ENCODE peak calls at places on chromosomes 16 and 17, in four cellular contexts. One of them, this sample, is unnamed. For H3K36me3, the result is how much of the 10 kb centered on the place peaks cover.

GRCh38 chr17:42153919-42154491 is 784 bp downstream of the RAB5C start:
- DNase-seq in PC-9: no peak
- DNase-seq in astrocyte: peak
- DNase-seq in pancreas: no peak
- DNase-seq in this sample: peak

GRCh38 chr16:23225634-23226033 is 43.1 kb downstream of the SCNN1G start:
- DNase-seq in PC-9: no peak
- DNase-seq in astrocyte: no peak
- DNase-seq in pancreas: no peak
- DNase-seq in this sample: no peak

GRCh38 chr16:8867483-8868271 is 1.1 kb downstream of the CARHSP1 start:
- DNase-seq in PC-9: no peak
- DNase-seq in astrocyte: no peak
- DNase-seq in pancreas: peak
- DNase-seq in this sample: no peak

GRCh38 chr17:47694818-47695663 is 1.1 kb downstream of the TBKBP1 start:
- DNase-seq in PC-9: no peak
- DNase-seq in astrocyte: peak
- DNase-seq in pancreas: peak
- DNase-seq in this sample: no peak

GRCh38 chr16:35569413-35569812 is 2110.0 kb downstream of the TP53TG3F start:
- DNase-seq in PC-9: no peak
- DNase-seq in astrocyte: no peak
- DNase-seq in pancreas: no peak
- DNase-seq in this sample: no peak

GRCh38 chr17:79469646-79470045 is 141.2 kb downstream of the RBFOX3 start:
- DNase-seq in PC-9: no peak
- DNase-seq in astrocyte: no peak
- DNase-seq in pancreas: no peak
- DNase-seq in this sample: no peak

GRCh38 chr17:18970582-18971480 is 18.9 kb downstream of the SLC5A10 start:
- DNase-seq in PC-9: no peak
- DNase-seq in astrocyte: no peak
- DNase-seq in pancreas: no peak
- DNase-seq in this sample: no peak

GRCh38 chr16:59067207-59067606 is 333.1 kb upstream of the GOT2 start:
- DNase-seq in PC-9: no peak
- DNase-seq in astrocyte: no peak
- DNase-seq in pancreas: no peak
- DNase-seq in this sample: no peak

GRCh38 chr17:55295411-55296170 is 30.8 kb downstream of the HLF start:
- DNase-seq in PC-9: peak
- DNase-seq in astrocyte: peak
- DNase-seq in pancreas: no peak
- DNase-seq in this sample: peak

GRCh38 chr16:1398351-1398750 is 16.2 kb downstream of the UNKL start:
- DNase-seq in PC-9: no peak
- DNase-seq in astrocyte: no peak
- DNase-seq in pancreas: no peak
- DNase-seq in this sample: no peak

GRCh38 chr17:77728022-77728671 is 230.4 kb upstream of the TNRC6C start:
- DNase-seq in PC-9: no peak
- DNase-seq in astrocyte: no peak
- DNase-seq in pancreas: no peak
- DNase-seq in this sample: peak

GRCh38 chr17:9360610-9361571 is 214.7 kb downstream of the STX8 start:
- DNase-seq in PC-9: no peak
- DNase-seq in astrocyte: peak
- DNase-seq in pancreas: no peak
- DNase-seq in this sample: peak

GRCh38 chr16:87305505-87306391 is 11.4 kb downstream of the C16orf95 start:
- DNase-seq in PC-9: no peak
- DNase-seq in astrocyte: no peak
- DNase-seq in pancreas: no peak
- DNase-seq in this sample: no peak

GRCh38 chr17:68701046-68701445 is 99.9 kb upstream of the FAM20A start:
- DNase-seq in PC-9: no peak
- DNase-seq in astrocyte: peak
- DNase-seq in pancreas: no peak
- DNase-seq in this sample: no peak

GRCh38 chr16:49739381-49739780 is 116.5 kb downstream of the ZNF423 start:
- DNase-seq in PC-9: no peak
- DNase-seq in astrocyte: no peak
- DNase-seq in pancreas: no peak
- DNase-seq in this sample: no peak

GRCh38 chr17:28282596-28282995 is 36.4 kb upstream of the TMEM97 start:
- DNase-seq in PC-9: peak
- DNase-seq in astrocyte: peak
- DNase-seq in pancreas: no peak
- DNase-seq in this sample: peak

GRCh38 chr16:10126686-10127085 is 55.5 kb downstream of the GRIN2A start:
- DNase-seq in PC-9: no peak
- DNase-seq in astrocyte: peak
- DNase-seq in pancreas: no peak
- DNase-seq in this sample: peak
- H3K36me3 ChIP-seq in PC-9: under half
- H3K36me3 ChIP-seq in astrocyte: under half
- H3K36me3 ChIP-seq in pancreas: under half
- H3K36me3 ChIP-seq in this sample: under half

GRCh38 chr17:4317648-4318047 is 48.8 kb downstream of the UBE2G1 start:
- DNase-seq in PC-9: no peak
- DNase-seq in astrocyte: no peak
- DNase-seq in pancreas: no peak
- DNase-seq in this sample: no peak

GRCh38 chr17:4316648-4317047 is 49.8 kb downstream of the UBE2G1 start:
- DNase-seq in PC-9: no peak
- DNase-seq in astrocyte: no peak
- DNase-seq in pancreas: no peak
- DNase-seq in this sample: no peak

GRCh38 chr17:4318596-4318995 is 47.9 kb downstream of the UBE2G1 start:
- DNase-seq in PC-9: no peak
- DNase-seq in astrocyte: no peak
- DNase-seq in pancreas: no peak
- DNase-seq in this sample: no peak

GRCh38 chr17:4319221-4319620 is 47.3 kb downstream of the UBE2G1 start:
- DNase-seq in PC-9: no peak
- DNase-seq in astrocyte: no peak
- DNase-seq in pancreas: no peak
- DNase-seq in this sample: no peak

DNA sequence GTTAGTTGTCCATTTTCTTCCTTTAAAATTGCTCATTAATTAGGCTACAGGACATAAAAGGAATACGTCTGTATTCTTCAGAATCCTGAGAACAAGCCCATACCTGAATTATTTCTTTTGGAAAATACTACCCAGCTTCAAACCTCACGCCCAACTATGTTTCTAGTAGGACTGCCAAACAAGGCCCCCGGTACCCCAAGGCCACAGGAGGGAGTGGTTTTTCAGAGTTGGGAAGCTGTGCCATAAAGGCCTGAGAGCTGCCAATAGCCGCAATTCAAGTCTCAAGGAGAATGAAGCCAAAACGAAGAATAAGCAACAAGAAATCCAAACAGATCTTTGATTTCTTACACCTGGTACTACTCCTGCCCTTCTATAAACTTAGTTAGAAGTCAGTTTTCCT is 48.3 kb downstream of the UBE2G1 start:
- DNase-seq in PC-9: no peak
- DNase-seq in astrocyte: no peak
- DNase-seq in pancreas: no peak
- DNase-seq in this sample: no peak
- H3K27ac ChIP-seq in PC-9: no peak
- H3K27ac ChIP-seq in astrocyte: no peak
- H3K27ac ChIP-seq in pancreas: no peak
- H3K27ac ChIP-seq in this sample: no peak

GRCh38 chr17:45077643-45078042 is 16.5 kb downstream of the NMT1 start:
- DNase-seq in PC-9: no peak
- DNase-seq in astrocyte: no peak
- DNase-seq in pancreas: no peak
- DNase-seq in this sample: no peak
- H3K36me3 ChIP-seq in PC-9: under half
- H3K36me3 ChIP-seq in astrocyte: under half
- H3K36me3 ChIP-seq in pancreas: under half
- H3K36me3 ChIP-seq in this sample: under half

GRCh38 chr17:2798188-2798587 is 1.9 kb downstream of the RAP1GAP2 start:
- DNase-seq in PC-9: no peak
- DNase-seq in astrocyte: no peak
- DNase-seq in pancreas: no peak
- DNase-seq in this sample: no peak

GRCh38 chr17:2796164-2797140 is at the start of gene RAP1GAP2:
- DNase-seq in PC-9: peak
- DNase-seq in astrocyte: no peak
- DNase-seq in pancreas: no peak
- DNase-seq in this sample: no peak

GRCh38 chr17:2797632-2798031 is 1.4 kb downstream of the RAP1GAP2 start:
- DNase-seq in PC-9: no peak
- DNase-seq in astrocyte: no peak
- DNase-seq in pancreas: no peak
- DNase-seq in this sample: no peak

GRCh38 chr17:2798679-2799078 is 2.4 kb downstream of the RAP1GAP2 start:
- DNase-seq in PC-9: no peak
- DNase-seq in astrocyte: no peak
- DNase-seq in pancreas: no peak
- DNase-seq in this sample: no peak

GRCh38 chr17:2797226-2797625 is 988 bp downstream of the RAP1GAP2 start:
- DNase-seq in PC-9: no peak
- DNase-seq in astrocyte: no peak
- DNase-seq in pancreas: no peak
- DNase-seq in this sample: no peak
- H3K27ac ChIP-seq in PC-9: no peak
- H3K27ac ChIP-seq in astrocyte: no peak
- H3K27ac ChIP-seq in pancreas: no peak
- H3K27ac ChIP-seq in this sample: no peak

DNA sequence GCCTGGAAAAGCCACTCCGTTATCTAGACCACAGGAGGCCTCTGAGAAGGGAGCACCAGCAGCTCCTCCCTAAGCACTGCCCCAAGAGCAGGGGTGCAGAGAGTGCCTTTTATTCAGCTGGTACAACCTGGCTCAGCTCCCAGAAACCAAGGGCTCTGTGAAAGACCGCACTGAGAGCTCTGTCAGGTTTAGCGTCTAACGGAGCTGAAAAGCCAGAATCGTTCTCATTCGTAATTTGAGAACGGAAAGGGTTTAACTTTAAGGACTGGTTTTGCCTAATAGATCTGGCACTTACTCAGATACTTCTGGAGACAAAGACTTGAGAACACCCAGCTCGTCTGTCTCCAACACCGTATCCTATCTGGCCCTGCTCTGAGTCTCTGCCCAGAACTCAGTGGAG is 13.5 kb downstream of the MPG start:
- DNase-seq in PC-9: no peak
- DNase-seq in astrocyte: no peak
- DNase-seq in pancreas: no peak
- DNase-seq in this sample: no peak
- H3K36me3 ChIP-seq in PC-9: under half
- H3K36me3 ChIP-seq in astrocyte: under half
- H3K36me3 ChIP-seq in pancreas: under half
- H3K36me3 ChIP-seq in this sample: under half

GRCh38 chr17:38602453-38602852 is 3.3 kb downstream of the SRCIN1 start:
- DNase-seq in PC-9: no peak
- DNase-seq in astrocyte: no peak
- DNase-seq in pancreas: no peak
- DNase-seq in this sample: no peak
- H3K27ac ChIP-seq in PC-9: no peak
- H3K27ac ChIP-seq in astrocyte: no peak
- H3K27ac ChIP-seq in pancreas: no peak
- H3K27ac ChIP-seq in this sample: no peak

DNA sequence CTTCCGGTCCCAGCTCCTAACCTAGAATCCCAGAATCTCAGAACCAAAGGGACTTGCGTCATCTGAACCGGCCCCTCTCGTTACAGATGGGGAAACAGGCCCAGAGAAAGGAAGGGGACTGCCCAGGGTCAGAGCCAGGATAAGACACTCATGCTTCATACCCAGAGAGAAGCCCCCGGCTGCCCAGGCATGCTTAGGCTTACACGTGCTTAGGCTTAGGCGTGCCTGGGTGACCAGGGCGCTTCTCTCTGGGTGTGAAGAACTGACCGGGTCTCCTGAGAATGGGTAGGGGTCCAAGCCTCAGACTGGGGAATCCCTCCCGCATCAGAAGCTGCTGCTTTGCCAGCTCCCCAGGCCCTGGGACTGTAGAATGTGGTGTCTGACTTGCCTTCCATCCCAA is 29.9 kb upstream of the DNAI2 start:
- DNase-seq in PC-9: no peak
- DNase-seq in astrocyte: no peak
- DNase-seq in pancreas: no peak
- DNase-seq in this sample: no peak
- H3K36me3 ChIP-seq in PC-9: under half
- H3K36me3 ChIP-seq in astrocyte: under half
- H3K36me3 ChIP-seq in pancreas: under half
- H3K36me3 ChIP-seq in this sample: under half

DNA sequence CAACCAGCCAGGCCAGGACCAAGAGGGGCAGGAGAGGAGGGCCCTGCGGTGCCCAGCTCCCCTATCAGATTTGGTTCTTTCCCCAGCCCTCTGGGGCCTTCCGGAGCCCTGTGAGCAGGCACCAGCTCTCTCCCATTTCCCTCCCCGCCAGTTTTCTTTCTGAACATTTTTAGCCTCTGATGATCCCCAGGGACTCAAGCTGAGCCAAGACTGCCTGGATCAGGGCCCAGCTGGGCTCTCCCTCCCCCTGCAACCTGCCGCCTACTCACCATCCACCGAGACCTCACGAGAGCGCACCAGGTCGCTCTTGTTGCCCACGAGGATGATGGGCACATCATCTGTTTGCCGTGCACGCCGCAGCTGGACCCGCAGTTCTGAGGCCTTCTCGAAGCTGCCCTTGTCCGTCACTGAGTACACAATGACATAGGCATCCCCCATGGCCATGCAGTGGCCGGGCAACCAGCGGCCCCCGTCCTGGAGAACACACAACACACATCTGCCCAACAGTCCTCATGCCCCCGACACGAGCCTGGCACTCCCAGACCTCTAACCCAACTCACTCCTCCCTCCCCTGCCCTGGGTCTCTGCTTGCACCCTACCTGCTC is 2.0 kb downstream of the RRAD start:
- DNase-seq in PC-9: no peak
- DNase-seq in astrocyte: peak
- DNase-seq in pancreas: no peak
- DNase-seq in this sample: peak
- H3K27ac ChIP-seq in PC-9: no peak
- H3K27ac ChIP-seq in astrocyte: no peak
- H3K27ac ChIP-seq in pancreas: no peak
- H3K27ac ChIP-seq in this sample: no peak

GRCh38 chr16:67953641-67954375 is 9.9 kb upstream of the LCAT start:
- DNase-seq in PC-9: no peak
- DNase-seq in astrocyte: no peak
- DNase-seq in pancreas: no peak
- DNase-seq in this sample: no peak
- H3K36me3 ChIP-seq in PC-9: under half
- H3K36me3 ChIP-seq in astrocyte: under half
- H3K36me3 ChIP-seq in pancreas: under half
- H3K36me3 ChIP-seq in this sample: half or more

This sample was measured in brain microvascular endothelial cell.